ENCODE peak calls at places on chromosomes 13 and 19, in seven cellular contexts. D, K, T, J, E, N and R are unnamed samples.

GRCh38 chr19:7734220-7735203 is 2.6 kb upstream of the CLEC4G start:
- DNase-seq in D (no peak), K (no peak), T (no peak), J (no peak), E (no peak), N (no peak), R (peak; percentile 67)

GRCh38 chr19:10227215-10227971 is 3.7 kb downstream of the S1PR2 start:
- DNase-seq in D (peak; percentile 33), K (peak; percentile 92), T (no peak), J (no peak), E (no peak), N (peak; percentile 85), R (no peak)

GRCh38 chr19:19185853-19186728 is 5.9 kb downstream of the BORCS8 start:
- DNase-seq in D (no peak), K (no peak), T (peak; percentile 61), J (peak; percentile 2), E (peak; percentile 57), N (no peak), R (peak; percentile 81)

GRCh38 chr19:2064395-2064787 is 13.3 kb upstream of the MKNK2 start:
- DNase-seq in D (peak; percentile 90), K (no peak), T (no peak), J (no peak), E (no peak), N (no peak), R (no peak)

GRCh38 chr13:97015661-97016350 is 21.5 kb upstream of the OXGR1 start:
- DNase-seq in D (no peak), K (no peak), T (no peak), J (peak; percentile 15), E (no peak), N (no peak), R (peak; percentile 20)

GRCh38 chr19:4183967-4184717 is 1.7 kb downstream of the ANKRD24 start:
- DNase-seq in D (no peak), K (no peak), T (no peak), J (no peak), E (no peak), N (no peak), R (peak; percentile 38)

GRCh38 chr13:49444517-49445395 is 682 bp downstream of the SETDB2 start:
- DNase-seq in D (peak; percentile 59), K (no peak), T (peak; percentile 25), J (peak; percentile 68), E (no peak), N (no peak), R (peak; percentile 92)

GRCh38 chr13:24263652-24264051 is 45.7 kb upstream of the C1QTNF9 start:
- DNase-seq in D (no peak), K (no peak), T (no peak), J (no peak), E (no peak), N (no peak), R (no peak)

GRCh38 chr13:23728807-23729206 is 158.6 kb downstream of the TNFRSF19 start:
- DNase-seq in D (no peak), K (no peak), T (no peak), J (no peak), E (no peak), N (no peak), R (no peak)

GRCh38 chr13:48801255-48801654 is 147.5 kb downstream of the CYSLTR2 start:
- DNase-seq in D (no peak), K (no peak), T (no peak), J (no peak), E (no peak), N (no peak), R (no peak)

GRCh38 chr13:75458696-75459422 is 23.1 kb downstream of the TBC1D4 start:
- DNase-seq in D (peak; percentile 37), K (no peak), T (no peak), J (no peak), E (no peak), N (no peak), R (no peak)

GRCh38 chr19:45027371-45027770 is 11.5 kb upstream of the CLASRP start:
- DNase-seq in D (no peak), K (no peak), T (no peak), J (no peak), E (no peak), N (no peak), R (no peak)

GRCh38 chr13:76711515-76712182 is 174.6 kb downstream of the KCTD12 start:
- DNase-seq in D (no peak), K (peak; percentile 13), T (peak; percentile 10), J (no peak), E (no peak), N (no peak), R (peak; percentile 28)

GRCh38 chr13:73417012-73417615 is 358.3 kb downstream of the KLF5 start:
- DNase-seq in D (no peak), K (no peak), T (peak; percentile 37), J (peak; percentile 8), E (no peak), N (no peak), R (peak; percentile 34)

GRCh38 chr13:64234255-64234654 is 2818.6 kb upstream of the PCDH20 start:
- DNase-seq in D (no peak), K (no peak), T (no peak), J (no peak), E (no peak), N (no peak), R (no peak)

GRCh38 chr13:44573790-44574465 is 2.2 kb downstream of the TSC22D1 start:
- DNase-seq in D (peak; percentile 26), K (no peak), T (peak; percentile 55), J (no peak), E (no peak), N (no peak), R (peak; percentile 64)

GRCh38 chr19:51131780-51132680 is 7.3 kb downstream of the SIGLEC9 start:
- DNase-seq in D (peak; percentile 45), K (peak; percentile 32), T (peak; percentile 24), J (no peak), E (no peak), N (no peak), R (peak; percentile 81)

GRCh38 chr19:5990289-5990797 is 12.4 kb upstream of the RANBP3 start:
- DNase-seq in D (no peak), K (no peak), T (peak; percentile 43), J (no peak), E (no peak), N (no peak), R (no peak)

GRCh38 chr19:42850981-42851717 is 28.4 kb downstream of the PSG1 start:
- DNase-seq in D (peak; percentile 35), K (no peak), T (peak; percentile 92), J (peak; percentile 91), E (no peak), N (no peak), R (peak; percentile 4)

GRCh38 chr19:48962849-48963165 is 2.3 kb upstream of the FTL start:
- DNase-seq in D (no peak), K (no peak), T (no peak), J (no peak), E (no peak), N (no peak), R (no peak)

GRCh38 chr19:6481541-6482342 is at the start of gene DENND1C:
- DNase-seq in D (no peak), K (peak; percentile 57), T (peak; percentile 41), J (no peak), E (peak; percentile 56), N (peak; percentile 12), R (peak; percentile 88)

GRCh38 chr13:94088742-94089141 is 390.7 kb downstream of the DCT start:
- DNase-seq in D (no peak), K (no peak), T (no peak), J (no peak), E (no peak), N (no peak), R (no peak)

GRCh38 chr19:30302076-30302475 is 70.1 kb upstream of the ZNF536 start:
- DNase-seq in D (no peak), K (no peak), T (no peak), J (no peak), E (no peak), N (no peak), R (no peak)

GRCh38 chr13:98315466-98315865 is 138.4 kb upstream of the RNF113B start:
- DNase-seq in D (no peak), K (no peak), T (no peak), J (peak; percentile 36), E (no peak), N (no peak), R (no peak)

GRCh38 chr19:14479985-14480694 is 5.0 kb upstream of the PTGER1 start:
- DNase-seq in D (no peak), K (no peak), T (peak; percentile 63), J (no peak), E (peak; percentile 65), N (no peak), R (peak; percentile 83)

GRCh38 chr19:46607441-46607841 is 6.3 kb downstream of the CALM3 start:
- DNase-seq in D (no peak), K (peak; percentile 31), T (no peak), J (no peak), E (no peak), N (no peak), R (peak; percentile 20)

GRCh38 chr19:46863818-46864629 is 3.2 kb downstream of the ARHGAP35 start:
- DNase-seq in D (peak; percentile 10), K (no peak), T (no peak), J (peak; percentile 42), E (no peak), N (no peak), R (no peak)

GRCh38 chr13:37429976-37430375 is 168.6 kb downstream of the POSTN start:
- DNase-seq in D (no peak), K (no peak), T (no peak), J (no peak), E (no peak), N (no peak), R (no peak)

GRCh38 chr13:102369303-102369702 is 32.5 kb downstream of the FGF14 start:
- DNase-seq in D (peak; percentile 61), K (no peak), T (peak; percentile 40), J (no peak), E (no peak), N (no peak), R (peak; percentile 9)

GRCh38 chr13:46901721-46902120 is 4.9 kb upstream of the HTR2A start:
- DNase-seq in D (no peak), K (no peak), T (no peak), J (no peak), E (no peak), N (no peak), R (no peak)

GRCh38 chr13:111505175-111505777 is 184.8 kb downstream of the TEX29 start:
- DNase-seq in D (no peak), K (no peak), T (peak; percentile 27), J (no peak), E (no peak), N (no peak), R (peak; percentile 48)